ENCODE peak calls at places on chromosomes 3 and 15, in five cellular contexts. D, P, C, V and N are unnamed samples. For H3K36me3, the result is how much of the 10 kb centered on the place peaks cover.

GRCh38 chr15:48559270-48559669 is 86.2 kb downstream of the FBN1 start:
- DNase-seq in D (peak), P (no peak), C (peak), V (no peak), N (no peak)

GRCh38 chr15:51907136-51907862 is 64.3 kb downstream of the LEO1 start:
- DNase-seq in D (no peak), P (peak), C (no peak), V (no peak), N (no peak)

GRCh38 chr15:83053151-83053550 is 13.9 kb downstream of the BTBD1 start:
- DNase-seq in D (no peak), P (no peak), C (no peak), V (no peak), N (no peak)

GRCh38 chr3:9676780-9677179 is 26.9 kb upstream of the CPNE9 start:
- DNase-seq in D (no peak), P (no peak), C (no peak), V (no peak), N (no peak)

GRCh38 chr3:107271787-107272387 is 105.4 kb upstream of the CCDC54 start:
- DNase-seq in D (peak), P (no peak), C (no peak), V (no peak), N (no peak)

GRCh38 chr15:67914537-67915373 is 74.9 kb upstream of the RNU6-1 start:
- DNase-seq in D (peak), P (no peak), C (no peak), V (no peak), N (peak)

GRCh38 chr15:96670389-96670788 is 339.9 kb downstream of the NR2F2 start:
- DNase-seq in D (no peak), P (no peak), C (no peak), V (no peak), N (no peak)

GRCh38 chr15:84747423-84748273 is 744 bp upstream of the ZNF592 start:
- DNase-seq in D (peak), P (peak), C (peak), V (peak), N (peak)

GRCh38 chr3:133425898-133426297 is 26.0 kb downstream of the BFSP2 start:
- DNase-seq in D (no peak), P (no peak), C (no peak), V (no peak), N (no peak)

GRCh38 chr3:24237971-24238767 is 256.5 kb downstream of the THRB start:
- DNase-seq in D (peak), P (peak), C (peak), V (no peak), N (peak)

GRCh38 chr3:56042326-56042951 is 425.8 kb downstream of the ERC2 start:
- DNase-seq in D (peak), P (peak), C (no peak), V (no peak), N (peak)

GRCh38 chr15:69861331-69862171 is 236.2 kb downstream of the TLE3 start:
- DNase-seq in D (peak), P (no peak), C (no peak), V (no peak), N (no peak)

GRCh38 chr3:38755130-38755529 is 60.9 kb downstream of the SCN10A start:
- DNase-seq in D (peak), P (no peak), C (no peak), V (no peak), N (no peak)

GRCh38 chr3:113193298-113193697 is 18.1 kb upstream of the BOC start:
- DNase-seq in D (peak), P (no peak), C (no peak), V (no peak), N (no peak)

GRCh38 chr15:95448531-95449210 is 881.8 kb upstream of the NR2F2 start:
- DNase-seq in D (no peak), P (no peak), C (peak), V (no peak), N (no peak)

GRCh38 chr3:160291909-160292299 is 66.7 kb downstream of the C3orf80 start:
- DNase-seq in D (no peak), P (no peak), C (no peak), V (no peak), N (no peak)

GRCh38 chr3:101677436-101678286 is 729 bp upstream of the ZBTB11 start:
- DNase-seq in D (peak), P (no peak), C (no peak), V (no peak), N (peak)

GRCh38 chr15:64314456-64314855 is 41.5 kb downstream of the CSNK1G1 start:
- DNase-seq in D (no peak), P (no peak), C (no peak), V (no peak), N (no peak)

GRCh38 chr3:86464180-86464579 is 526.8 kb downstream of the VGLL3 start:
- DNase-seq in D (no peak), P (no peak), C (no peak), V (no peak), N (no peak)

GRCh38 chr3:42308651-42309050 is 42.7 kb upstream of the CCK start:
- DNase-seq in D (no peak), P (no peak), C (no peak), V (no peak), N (no peak)

DNA sequence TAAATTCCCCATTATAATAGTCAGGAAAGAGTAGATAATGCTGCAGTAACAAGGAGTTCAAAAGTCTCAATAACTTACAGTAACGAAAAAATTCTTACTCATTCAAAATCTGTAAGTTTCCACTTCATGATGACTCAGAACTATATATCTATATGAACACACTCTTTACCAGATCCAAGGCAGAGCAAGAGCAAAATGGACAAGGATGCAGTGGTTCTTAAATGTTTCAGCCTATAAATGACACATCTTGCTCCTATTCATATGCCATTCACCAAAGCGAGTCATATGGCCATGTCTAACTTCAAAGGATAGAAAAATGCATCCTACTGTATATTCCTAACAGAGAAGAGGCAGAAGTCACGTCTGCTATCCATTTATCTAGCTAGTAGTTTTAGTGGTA is 787.7 kb downstream of the NAALADL2 start:
- DNase-seq in D (no peak), P (no peak), C (no peak), V (no peak), N (no peak)
- H3K4me3 ChIP-seq in D (no peak), P (no peak), C (no peak), V (no peak), N (no peak)

GRCh38 chr15:90493647-90494046 is 36.1 kb upstream of the CRTC3 start:
- DNase-seq in D (no peak), P (no peak), C (no peak), V (no peak), N (no peak)

GRCh38 chr15:90497912-90498311 is 31.8 kb upstream of the CRTC3 start:
- DNase-seq in D (no peak), P (no peak), C (no peak), V (no peak), N (no peak)

GRCh38 chr15:90495067-90495466 is 34.7 kb upstream of the CRTC3 start:
- DNase-seq in D (no peak), P (no peak), C (no peak), V (no peak), N (no peak)

GRCh38 chr15:90497374-90497773 is 32.3 kb upstream of the CRTC3 start:
- DNase-seq in D (no peak), P (no peak), C (no peak), V (no peak), N (no peak)

GRCh38 chr15:90496791-90497190 is 32.9 kb upstream of the CRTC3 start:
- DNase-seq in D (no peak), P (no peak), C (no peak), V (no peak), N (no peak)
- H3K36me3 ChIP-seq in D (under half), P (under half), C (half or more), V (half or more), N (half or more)

DNA sequence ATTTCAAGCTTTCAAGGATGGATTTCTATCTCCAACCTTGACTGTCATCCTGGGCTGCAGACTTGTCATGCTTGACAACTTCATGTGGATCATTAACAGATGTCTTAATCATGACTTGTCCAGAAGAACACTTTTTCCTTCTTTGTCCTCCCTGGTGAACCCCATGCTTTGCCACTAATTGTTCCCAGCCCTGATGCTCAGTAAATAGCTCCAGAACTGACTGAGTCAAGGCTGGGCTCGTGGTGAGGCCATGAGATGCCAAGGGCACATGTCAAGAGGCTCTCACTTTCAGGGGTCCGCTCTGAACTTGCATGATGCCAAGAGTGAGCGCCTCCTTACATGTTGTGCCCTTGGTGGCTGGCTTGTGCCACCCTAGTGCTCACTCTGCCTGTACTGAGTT is 48.9 kb upstream of the KY start:
- DNase-seq in D (no peak), P (no peak), C (no peak), V (no peak), N (no peak)
- H3K4me3 ChIP-seq in D (no peak), P (no peak), C (no peak), V (no peak), N (no peak)

DNA sequence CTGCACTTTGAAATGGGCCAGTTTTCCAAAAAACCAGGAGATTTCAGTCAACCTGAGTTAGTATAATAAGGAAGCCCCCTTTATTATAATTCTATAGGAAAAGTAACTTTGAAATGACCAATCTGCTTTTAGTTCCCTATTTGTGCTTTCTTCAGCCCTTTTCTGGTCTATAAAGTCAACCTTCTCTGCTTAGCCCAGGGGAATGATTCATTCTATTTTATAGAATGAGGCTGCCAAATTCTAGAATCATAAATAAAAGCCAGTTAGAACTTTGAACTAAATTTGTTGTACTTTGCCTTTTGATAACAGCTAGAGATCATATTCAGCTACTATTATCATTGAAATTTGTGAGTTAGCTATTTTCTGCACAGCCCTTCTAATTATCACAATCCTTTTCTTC is 24.7 kb downstream of the CIP2A start:
- DNase-seq in D (no peak), P (no peak), C (no peak), V (no peak), N (no peak)
- H3K36me3 ChIP-seq in D (under half), P (under half), C (half or more), V (under half), N (half or more)

GRCh38 chr15:60395276-60396011 is 2.3 kb downstream of the ANXA2 start:
- DNase-seq in D (peak), P (no peak), C (no peak), V (no peak), N (peak)
- H3K4me3 ChIP-seq in D (no peak), P (peak), C (peak), V (peak), N (peak)